ENCODE peak calls at places on chromosome 21, in five cellular contexts. Q, S, A, H and P are unnamed samples.

GRCh38 chr21:29130234-29130993 is at the start of gene MAP3K7CL:
- DNase-seq in Q (peak), S (no peak), H (no peak), A (peak), P (no peak)

GRCh38 chr21:34878501-34878900 is 170.6 kb downstream of the RUNX1 start:
- DNase-seq in S (peak), Q (no peak), A (no peak), H (no peak), P (no peak)

GRCh38 chr21:44846485-44847260 is 26.8 kb downstream of the PTTG1IP start:
- DNase-seq in H (no peak), S (peak), Q (no peak), A (peak), P (no peak)

GRCh38 chr21:42848932-42849758 is 30.2 kb downstream of the WDR4 start:
- DNase-seq in A (no peak), S (no peak), Q (no peak), H (no peak), P (no peak)

GRCh38 chr21:38268859-38269566 is 12.2 kb downstream of the KCNJ15 start:
- DNase-seq in Q (no peak), A (no peak), S (no peak), H (no peak), P (no peak)

GRCh38 chr21:45466330-45467220 is 61.6 kb downstream of the COL18A1 start:
- DNase-seq in Q (no peak), H (no peak), S (no peak), A (peak), P (no peak)

GRCh38 chr21:41971891-41972290 is 18.1 kb upstream of the C2CD2 start:
- DNase-seq in A (no peak), S (no peak), H (no peak), Q (no peak), P (no peak)

GRCh38 chr21:36839123-36839522 is 127.3 kb downstream of the HLCS start:
- DNase-seq in A (no peak), S (no peak), H (no peak), Q (no peak), P (no peak)

GRCh38 chr21:45137612-45137937 is 63.2 kb downstream of the ADARB1 start:
- DNase-seq in S (no peak), Q (no peak), H (no peak), A (no peak), P (no peak)

GRCh38 chr21:14482165-14482564 is 64.0 kb downstream of the SAMSN1 start:
- DNase-seq in Q (no peak), A (no peak), H (no peak), S (no peak), P (no peak)

GRCh38 chr21:44436958-44437357 is 18.4 kb upstream of the LRRC3 start:
- DNase-seq in Q (no peak), S (no peak), H (no peak), A (no peak), P (no peak)

GRCh38 chr21:34635307-34635706 is 20.4 kb upstream of the RCAN1 start:
- DNase-seq in H (no peak), A (no peak), Q (no peak), S (no peak), P (no peak)

GRCh38 chr21:36402339-36402738 is 17.1 kb downstream of the CHAF1B start:
- DNase-seq in A (no peak), Q (no peak), S (no peak), H (no peak), P (no peak)

GRCh38 chr21:29152936-29153335 is 22.5 kb downstream of the MAP3K7CL start:
- DNase-seq in Q (no peak), S (no peak), H (no peak), A (no peak), P (no peak)

GRCh38 chr21:33025106-33025470 is 647 bp upstream of the OLIG2 start:
- DNase-seq in S (no peak), Q (no peak), H (no peak), A (no peak), P (no peak)

GRCh38 chr21:32278068-32278467 is 781 bp downstream of the MIS18A start:
- DNase-seq in S (peak), Q (no peak), A (no peak), H (no peak), P (no peak)

GRCh38 chr21:33390479-33390878 is 12.7 kb upstream of the IFNGR2 start:
- DNase-seq in H (no peak), A (no peak), Q (no peak), S (no peak), P (no peak)

GRCh38 chr21:45329261-45330074 is 41.8 kb upstream of the POFUT2 start:
- DNase-seq in S (peak), A (peak), H (no peak), Q (no peak), P (no peak)

GRCh38 chr21:33383056-33383888 is 19.9 kb upstream of the IFNGR2 start:
- DNase-seq in H (peak), S (peak), A (peak), Q (peak), P (peak)

GRCh38 chr21:46297311-46298082 is 11.4 kb downstream of the YBEY start:
- DNase-seq in Q (peak), H (no peak), S (no peak), A (peak), P (peak)

GRCh38 chr21:33418686-33419085 is 15.5 kb downstream of the IFNGR2 start:
- DNase-seq in S (no peak), A (peak), Q (peak), H (no peak), P (no peak)

GRCh38 chr21:41500931-41501381 is 7.0 kb downstream of the TMPRSS2 start:
- DNase-seq in H (no peak), Q (no peak), S (peak), A (no peak), P (no peak)

GRCh38 chr21:31180256-31181088 is 142.2 kb upstream of the KRTAP19-8 start:
- DNase-seq in A (no peak), H (no peak), Q (no peak), S (peak), P (no peak)

GRCh38 chr21:27681038-27681437 is 714.1 kb upstream of the ADAMTS5 start:
- DNase-seq in S (no peak), Q (no peak), A (no peak), H (no peak), P (no peak)

GRCh38 chr21:31503939-31504338 is 155.6 kb upstream of the SOD1 start:
- DNase-seq in H (no peak), Q (no peak), A (no peak), S (no peak), P (no peak)

GRCh38 chr21:37264808-37265207 is 2.3 kb downstream of the VPS26C start:
- DNase-seq in H (no peak), A (no peak), S (no peak), Q (no peak), P (no peak)

GRCh38 chr21:43654806-43655489 is 4.3 kb downstream of the HSF2BP start:
- DNase-seq in Q (no peak), H (no peak), A (no peak), S (no peak), P (no peak)

GRCh38 chr21:45590726-45591618 is 48.7 kb upstream of the SLC19A1 start:
- DNase-seq in H (peak), A (peak), S (no peak), Q (peak), P (no peak)

GRCh38 chr21:39037807-39038405 is 145.3 kb downstream of the PSMG1 start:
- DNase-seq in H (no peak), A (no peak), Q (no peak), S (no peak), P (no peak)

GRCh38 chr21:27570306-27570868 is 603.5 kb upstream of the ADAMTS5 start:
- DNase-seq in H (no peak), S (no peak), A (peak), Q (peak), P (no peak)

GRCh38 chr21:15455819-15456462 is 273.8 kb upstream of the USP25 start:
- DNase-seq in Q (no peak), H (no peak), A (no peak), S (no peak), P (no peak)

GRCh38 chr21:38298833-38299232 is 42.0 kb downstream of the KCNJ15 start:
- DNase-seq in H (no peak), S (no peak), A (no peak), Q (no peak), P (no peak)

GRCh38 chr21:46000731-46001641 is 19.4 kb downstream of the COL6A1 start:
- DNase-seq in S (no peak), A (peak), Q (peak), H (no peak), P (no peak)

GRCh38 chr21:14438204-14438603 is 55.3 kb upstream of the HSPA13 start:
- DNase-seq in H (no peak), S (no peak), Q (no peak), A (no peak), P (no peak)

GRCh38 chr21:29849735-29850176 is 90.0 kb downstream of the GRIK1 start:
- DNase-seq in A (no peak), Q (peak), H (peak), S (peak), P (peak)

GRCh38 chr21:26732442-26733221 is 112.6 kb downstream of the ADAMTS1 start:
- DNase-seq in Q (peak), S (peak), H (no peak), A (peak), P (no peak)

GRCh38 chr21:29639366-29640232 is 300.2 kb downstream of the GRIK1 start:
- DNase-seq in Q (no peak), S (no peak), H (no peak), A (no peak), P (no peak)

GRCh38 chr21:27759091-27759659 is 792.3 kb upstream of the ADAMTS5 start:
- DNase-seq in S (peak), A (no peak), Q (peak), H (no peak), P (no peak)

GRCh38 chr21:28832013-28832714 is 160.5 kb downstream of the LTN1 start:
- DNase-seq in H (no peak), A (no peak), S (peak), Q (no peak), P (no peak)